ENCODE peak calls at places on chromosomes 6 and 20, in six cellular contexts. I is Peyer's patch, R is AG04450, O is endodermal cell, S is adrenal gland, N is kidney. D is an unnamed sample.

GRCh38 chr20:10828221-10828620 is 154.4 kb upstream of the JAG1 start:
- DNase-seq in R (no peak), O (no peak), S (no peak), I (no peak), N (no peak), D (no peak)

GRCh38 chr20:33490934-33491656 is 1.2 kb downstream of the CBFA2T2 start:
- DNase-seq in I (no peak), R (no peak), N (no peak), O (no peak), S (no peak), D (no peak)

GRCh38 chr20:50029697-50030428 is 47.1 kb downstream of the SNAI1 start:
- DNase-seq in N (peak), I (no peak), O (peak), S (peak), R (peak), D (peak)

GRCh38 chr20:35773154-35773751 is 1.4 kb downstream of the PHF20 start:
- DNase-seq in I (peak), O (peak), N (no peak), R (no peak), S (peak), D (no peak)

GRCh38 chr20:59159091-59159821 is 4.4 kb upstream of the ZNF831 start:
- DNase-seq in R (no peak), N (no peak), I (peak), O (peak), S (no peak), D (no peak)

GRCh38 chr6:72272958-72273357 is 348.9 kb upstream of the KCNQ5 start:
- DNase-seq in N (no peak), S (no peak), R (peak), I (no peak), O (no peak), D (no peak)

GRCh38 chr6:163083141-163083540 is 331.4 kb upstream of the QKI start:
- DNase-seq in I (no peak), N (no peak), O (peak), S (no peak), R (no peak), D (no peak)

GRCh38 chr6:114611696-114612095 is 268.9 kb upstream of the HS3ST5 start:
- DNase-seq in N (no peak), O (no peak), S (no peak), R (no peak), I (no peak), D (no peak)

GRCh38 chr6:135358251-135358821 is 139.2 kb downstream of the AHI1 start:
- DNase-seq in I (no peak), R (peak), O (no peak), N (no peak), S (no peak), D (no peak)

GRCh38 chr6:3825331-3825831 is 23.8 kb upstream of the FAM50B start:
- DNase-seq in S (peak), O (peak), I (peak), R (no peak), N (no peak), D (peak)
- TF ChIP-seq CTCF in S (no peak), O (peak), I (no peak), R (peak), N (peak), D (peak)

GRCh38 chr6:104784884-104785283 is 74.8 kb downstream of the HACE1 start:
- DNase-seq in R (no peak), O (no peak), S (no peak), N (no peak), I (no peak), D (no peak)

GRCh38 chr6:104787305-104787704 is 72.4 kb downstream of the HACE1 start:
- DNase-seq in S (no peak), O (no peak), I (no peak), R (no peak), N (no peak), D (no peak)

GRCh38 chr6:104789770-104790190 is 69.9 kb downstream of the HACE1 start:
- DNase-seq in O (no peak), R (peak), I (no peak), N (no peak), S (no peak), D (no peak)

DNA sequence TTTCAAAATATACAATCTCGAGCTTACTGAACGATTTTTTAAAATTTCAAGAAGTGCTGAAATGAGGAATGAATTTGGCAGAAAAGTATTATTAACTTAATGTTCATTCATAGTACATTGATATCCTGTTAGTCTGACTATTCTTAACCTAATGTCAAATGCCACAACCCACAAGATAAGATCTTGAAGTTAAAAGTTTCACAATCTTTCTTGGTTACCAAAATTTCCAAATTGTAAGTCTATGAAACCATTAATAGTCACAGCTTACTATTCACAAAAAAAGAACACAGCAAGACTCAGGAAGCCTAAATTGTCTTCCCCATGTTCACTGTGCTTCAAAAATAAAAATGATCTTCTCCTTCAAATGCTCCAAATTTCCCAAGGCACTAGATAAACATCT is 71.3 kb downstream of the HACE1 start:
- DNase-seq in I (no peak), S (no peak), R (no peak), N (no peak), O (no peak), D (no peak)
- H3K27ac ChIP-seq in I (no peak), S (no peak), R (no peak), N (no peak), O (no peak), D (no peak)

DNA sequence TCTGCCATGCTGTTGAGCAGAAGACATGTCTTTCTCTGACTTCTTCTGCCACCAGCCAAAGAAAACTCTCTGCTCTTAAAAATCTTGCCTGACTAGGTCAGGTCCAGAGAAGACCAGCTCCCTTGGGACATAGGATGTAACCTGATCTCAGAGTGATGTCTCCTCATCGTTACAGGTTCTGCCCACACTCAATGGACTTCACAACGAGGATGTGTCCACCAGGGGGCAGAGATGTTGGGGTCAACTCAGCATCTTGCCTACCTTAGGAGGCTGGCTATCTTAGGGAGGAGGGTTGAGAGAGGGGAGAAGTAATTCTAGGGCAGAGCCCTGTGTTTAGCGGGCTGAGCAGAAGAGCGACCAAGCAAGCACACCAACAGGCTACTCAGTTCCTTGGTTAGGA is 207.6 kb upstream of the CDH4 start:
- DNase-seq in S (no peak), N (no peak), O (peak), R (no peak), I (no peak), D (no peak)
- TF ChIP-seq CTCF in S (no peak), N (no peak), O (peak), R (no peak), I (no peak), D (no peak)

GRCh38 chr20:37349517-37350491 is 3.9 kb downstream of the SRC start:
- DNase-seq in I (peak), N (no peak), R (no peak), O (no peak), S (peak), D (no peak)
- H3K27ac ChIP-seq in I (peak), N (no peak), R (peak), O (no peak), S (peak), D (peak)

DNA sequence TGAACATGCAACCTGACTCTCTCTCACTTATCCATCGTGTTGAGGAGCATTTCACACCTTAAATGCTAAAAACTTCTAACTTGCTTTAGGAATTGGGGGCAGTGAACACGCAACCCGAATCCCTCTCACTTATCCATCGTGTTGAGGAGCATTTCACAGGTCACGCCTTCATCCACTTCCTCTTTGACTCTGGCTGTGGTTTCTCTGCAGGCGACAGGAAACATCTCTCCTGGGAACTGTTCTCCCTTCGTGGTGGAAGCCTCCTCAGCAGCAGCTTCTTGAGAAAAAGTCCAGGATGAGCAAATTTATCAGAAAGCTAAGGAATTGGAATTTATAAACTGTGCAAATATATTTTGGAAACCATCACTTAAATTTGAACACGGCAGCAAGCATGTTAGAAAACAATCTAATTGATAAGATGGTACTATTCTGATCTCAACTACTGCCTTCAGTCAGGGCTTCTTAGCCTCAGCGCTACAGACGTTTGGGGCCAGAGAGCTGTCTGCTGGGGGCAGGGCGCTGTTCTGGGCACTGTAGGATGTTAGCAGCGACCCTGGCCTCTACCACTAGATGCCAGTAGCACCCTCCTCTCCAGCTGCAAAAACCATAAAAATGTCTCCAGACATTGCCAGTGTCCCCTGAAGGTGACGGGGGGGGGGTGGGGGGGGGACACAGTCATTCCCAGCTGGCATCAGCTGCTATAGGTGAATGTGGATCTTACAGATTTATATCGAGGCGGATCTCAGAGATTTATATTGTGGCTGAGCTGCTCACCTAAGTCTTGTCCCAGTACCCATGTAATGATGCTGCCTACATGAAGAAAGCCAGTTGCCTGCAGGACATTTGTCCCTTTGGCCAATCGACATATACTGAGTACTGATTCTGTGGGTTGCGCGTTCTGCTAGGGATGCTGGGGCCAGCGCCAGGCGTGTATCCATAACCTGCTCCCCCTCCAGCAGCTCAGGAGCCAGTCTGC is 26.2 kb downstream of the CTCFL start:
- DNase-seq in R (no peak), I (peak), O (peak), N (no peak), S (no peak), D (no peak)
- TF ChIP-seq CTCF in R (peak), I (no peak), O (peak), N (peak), S (no peak), D (no peak)

GRCh38 chr6:14674867-14675648 is 557.5 kb downstream of the CD83 start:
- DNase-seq in R (no peak), O (no peak), S (no peak), I (no peak), N (no peak), D (no peak)
- H3K27ac ChIP-seq in R (no peak), O (no peak), S (no peak), I (no peak), N (no peak), D (no peak)

GRCh38 chr6:156102129-156102528 is 646.5 kb upstream of the NOX3 start:
- DNase-seq in R (no peak), I (no peak), O (peak), S (no peak), N (no peak), D (no peak)
- TF ChIP-seq CTCF in R (peak), I (no peak), O (peak), S (no peak), N (no peak), D (no peak)